ENCODE peak calls at places on chromosomes 12 and 14, in eight cellular contexts. N is GM12892; M is stimulated activated CD8-positive, alpha-beta memory T cell treated with anti-CD3 and anti-CD28 coated beads, Interleukin-7, amount 100 ng/mL, for 4 hours; C is left cardiac atrium; Q is activated CD4-positive, alpha-beta T cell treated with anti-CD3 and anti-CD28 coated beads for 48 hours; B is KG1; J is adrenal gland; U is choroid plexus epithelial cell. S is an unnamed sample.

GRCh38 chr12:58359084-58359483 is 417.7 kb downstream of the ATP23 start:
- DNase-seq in N (no peak), M (no peak), C (no peak), Q (no peak), B (no peak), J (no peak), U (no peak), S (no peak)

GRCh38 chr14:69964841-69965240 is 85.6 kb downstream of the SMOC1 start:
- DNase-seq in N (no peak), M (no peak), C (no peak), Q (no peak), B (no peak), J (no peak), U (no peak), S (no peak)

GRCh38 chr12:127145929-127146789 is 1120.8 kb upstream of the TMEM132C start:
- DNase-seq in N (no peak), M (peak; percentile 77), C (peak; percentile 91), Q (peak; percentile 83), B (no peak), J (peak; percentile 51), U (peak; percentile 69), S (peak; percentile 83)

GRCh38 chr12:105358789-105359188 is 28.3 kb downstream of the C12orf75 start:
- DNase-seq in N (no peak), M (no peak), C (no peak), Q (no peak), B (no peak), J (no peak), U (no peak), S (no peak)

GRCh38 chr14:57845802-57846531 is 19.9 kb downstream of the SLC35F4 start:
- DNase-seq in N (no peak), M (no peak), C (no peak), Q (no peak), B (no peak), J (no peak), U (no peak), S (no peak)

GRCh38 chr12:107775093-107775721 is 703 bp downstream of the ASCL4 start:
- DNase-seq in N (no peak), M (no peak), C (no peak), Q (peak; percentile 12), B (no peak), J (no peak), U (peak; percentile 2), S (no peak)

GRCh38 chr12:24894869-24895268 is 54.0 kb downstream of the BCAT1 start:
- DNase-seq in N (no peak), M (no peak), C (no peak), Q (no peak), B (no peak), J (no peak), U (no peak), S (no peak)

GRCh38 chr12:118371354-118372282 is 1.1 kb downstream of the TAOK3 start:
- DNase-seq in N (no peak), M (no peak), C (peak; percentile 33), Q (peak; percentile 18), B (no peak), J (peak; percentile 29), U (no peak), S (peak; percentile 80)

GRCh38 chr12:105504286-105504685 is 173.8 kb downstream of the C12orf75 start:
- DNase-seq in N (no peak), M (no peak), C (no peak), Q (no peak), B (no peak), J (no peak), U (no peak), S (no peak)

GRCh38 chr12:109736552-109737108 is 23.0 kb downstream of the FAM222A start:
- DNase-seq in N (no peak), M (no peak), C (peak; percentile 56), Q (peak; percentile 40), B (no peak), J (peak; percentile 23), U (peak; percentile 69), S (peak; percentile 59)

GRCh38 chr12:27505124-27505523 is 18.9 kb upstream of the PPFIBP1 start:
- DNase-seq in N (no peak), M (no peak), C (no peak), Q (no peak), B (no peak), J (no peak), U (peak; percentile 52), S (no peak)

GRCh38 chr12:124233041-124233836 is 61.7 kb upstream of the RFLNA start:
- DNase-seq in N (no peak), M (no peak), C (no peak), Q (no peak), B (no peak), J (peak; percentile 21), U (peak; percentile 85), S (no peak)

GRCh38 chr12:56315256-56315625 is 547 bp downstream of the CNPY2 start:
- DNase-seq in N (no peak), M (no peak), C (no peak), Q (peak; percentile 28), B (no peak), J (no peak), U (no peak), S (no peak)

GRCh38 chr12:49456280-49456679 is 82.5 kb upstream of the KCNH3 start:
- DNase-seq in N (no peak), M (no peak), C (no peak), Q (no peak), B (no peak), J (no peak), U (no peak), S (no peak)

GRCh38 chr14:54653764-54654469 is 87.0 kb downstream of the SAMD4A start:
- DNase-seq in N (no peak), M (no peak), C (peak; percentile 46), Q (no peak), B (no peak), J (peak; percentile 51), U (peak; percentile 88), S (no peak)

GRCh38 chr12:32533971-32534590 is 134.7 kb downstream of the FGD4 start:
- DNase-seq in N (no peak), M (no peak), C (peak; percentile 43), Q (no peak), B (no peak), J (peak; percentile 76), U (peak; percentile 96), S (peak; percentile 73)

GRCh38 chr14:21252149-21252548 is 17.1 kb downstream of the HNRNPC start:
- DNase-seq in N (no peak), M (no peak), C (no peak), Q (no peak), B (no peak), J (no peak), U (no peak), S (no peak)

GRCh38 chr14:81023095-81023710 is 67.8 kb downstream of the TSHR start:
- DNase-seq in N (no peak), M (no peak), C (no peak), Q (no peak), B (no peak), J (no peak), U (no peak), S (no peak)

GRCh38 chr14:68397371-68397779 is 395.5 kb downstream of the ZFP36L1 start:
- DNase-seq in N (no peak), M (no peak), C (peak; percentile 62), Q (no peak), B (no peak), J (peak; percentile 87), U (no peak), S (peak; percentile 88)

GRCh38 chr12:113766880-113767878 is 198.9 kb downstream of the RBM19 start:
- DNase-seq in N (no peak), M (no peak), C (no peak), Q (no peak), B (no peak), J (no peak), U (peak; percentile 85), S (no peak)